ENCODE peak calls at places on chromosomes 6 and 20, in six cellular contexts. O, B, A, W, V and K are unnamed samples.

GRCh38 chr20:57231951-57232428 is 34.5 kb downstream of the BMP7 start:
- DNase-seq in O (no peak), B (no peak), A (no peak), W (no peak), V (no peak), K (no peak)

GRCh38 chr6:77466055-77467028 is 3.1 kb upstream of the HTR1B start:
- DNase-seq in O (no peak), B (peak; percentile 76), A (peak; percentile 81), W (no peak), V (peak; percentile 89), K (peak; percentile 57)

GRCh38 chr6:80333342-80333741 is 226.9 kb downstream of the BCKDHB start:
- DNase-seq in O (no peak), B (no peak), A (no peak), W (no peak), V (no peak), K (no peak)

GRCh38 chr6:166005401-166005845 is 162.2 kb downstream of the TBXT start:
- DNase-seq in O (no peak), B (peak; percentile 42), A (no peak), W (no peak), V (peak; percentile 41), K (peak; percentile 38)

GRCh38 chr6:147201885-147202515 is 2.2 kb upstream of the STXBP5 start:
- DNase-seq in O (no peak), B (peak; percentile 76), A (peak; percentile 22), W (no peak), V (peak; percentile 67), K (no peak)

GRCh38 chr20:46174469-46175126 is 56.5 kb downstream of the CD40 start:
- DNase-seq in O (no peak), B (peak; percentile 52), A (peak; percentile 19), W (peak; percentile 62), V (peak; percentile 82), K (peak; percentile 48)

GRCh38 chr6:55925292-55925691 is 49.9 kb upstream of the BMP5 start:
- DNase-seq in O (no peak), B (peak; percentile 94), A (peak; percentile 32), W (no peak), V (peak; percentile 86), K (no peak)

GRCh38 chr6:170177383-170178265 is 113.3 kb downstream of the DLL1 start:
- DNase-seq in O (no peak), B (no peak), A (no peak), W (peak; percentile 45), V (no peak), K (peak; percentile 82)

GRCh38 chr6:105992315-105992961 is 93.7 kb upstream of the PRDM1 start:
- DNase-seq in O (peak; percentile 45), B (peak; percentile 68), A (peak; percentile 46), W (peak; percentile 80), V (peak; percentile 92), K (peak; percentile 87)

GRCh38 chr20:47352332-47353223 is 3.9 kb downstream of the ZMYND8 start:
- DNase-seq in O (no peak), B (no peak), A (no peak), W (no peak), V (no peak), K (peak; percentile 94)

GRCh38 chr6:10521104-10521808 is at the start of gene GCNT2:
- DNase-seq in O (no peak), B (no peak), A (peak; percentile 33), W (no peak), V (peak; percentile 10), K (no peak)

GRCh38 chr6:16157909-16158308 is 29.0 kb downstream of the MYLIP start:
- DNase-seq in O (no peak), B (no peak), A (no peak), W (no peak), V (no peak), K (no peak)

GRCh38 chr6:72414648-72415047 is 207.2 kb upstream of the KCNQ5 start:
- DNase-seq in O (no peak), B (no peak), A (no peak), W (no peak), V (no peak), K (no peak)

GRCh38 chr6:2764610-2765165 is 505 bp upstream of the WRNIP1 start:
- DNase-seq in O (no peak), B (peak; percentile 69), A (peak; percentile 69), W (no peak), V (peak; percentile 84), K (peak; percentile 58)

GRCh38 chr20:61263084-61263695 is 11.1 kb downstream of the CDH4 start:
- DNase-seq in O (no peak), B (peak; percentile 33), A (peak; percentile 38), W (no peak), V (peak; percentile 70), K (no peak)

GRCh38 chr6:116298273-116298672 is 18.5 kb upstream of the TSPYL1 start:
- DNase-seq in O (no peak), B (no peak), A (no peak), W (no peak), V (no peak), K (no peak)

GRCh38 chr6:49892280-49892679 is 25.9 kb upstream of the CRISP1 start:
- DNase-seq in O (no peak), B (no peak), A (no peak), W (no peak), V (no peak), K (no peak)

GRCh38 chr6:43698584-43699349 is 11.2 kb upstream of the MRPS18A start:
- DNase-seq in O (no peak), B (peak; percentile 69), A (peak; percentile 27), W (no peak), V (peak; percentile 75), K (no peak)

GRCh38 chr6:11650711-11651110 is 113.2 kb downstream of the TMEM170B start:
- DNase-seq in O (no peak), B (no peak), A (no peak), W (no peak), V (peak; percentile 43), K (no peak)

GRCh38 chr20:48525400-48525799 is 302.4 kb downstream of the PREX1 start:
- DNase-seq in O (no peak), B (no peak), A (no peak), W (no peak), V (no peak), K (no peak)

GRCh38 chr20:21365771-21366170 is 31.6 kb downstream of the NKX2-4 start:
- DNase-seq in O (no peak), B (no peak), A (no peak), W (no peak), V (no peak), K (no peak)

GRCh38 chr20:37383229-37383989 is 37.5 kb downstream of the SRC start:
- DNase-seq in O (no peak), B (peak; percentile 85), A (peak; percentile 21), W (no peak), V (peak; percentile 61), K (no peak)

GRCh38 chr6:3962897-3963296 is 113.7 kb downstream of the FAM50B start:
- DNase-seq in O (no peak), B (peak; percentile 39), A (peak; percentile 81), W (no peak), V (no peak), K (no peak)

GRCh38 chr6:92126983-92127382 is 1292.4 kb downstream of the EPHA7 start:
- DNase-seq in O (no peak), B (no peak), A (no peak), W (no peak), V (no peak), K (no peak)

GRCh38 chr20:16404171-16404570 is 169.1 kb downstream of the KIF16B start:
- DNase-seq in O (no peak), B (no peak), A (no peak), W (no peak), V (no peak), K (no peak)

GRCh38 chr20:33667245-33668086 is 723 bp downstream of the ACTL10 start:
- DNase-seq in O (no peak), B (peak; percentile 79), A (peak; percentile 54), W (peak; percentile 69), V (peak; percentile 91), K (peak; percentile 92)

GRCh38 chr20:33668791-33669155 is 2.0 kb downstream of the ACTL10 start:
- DNase-seq in O (no peak), B (no peak), A (no peak), W (no peak), V (no peak), K (no peak)

GRCh38 chr20:33669224-33669623 is 2.5 kb downstream of the ACTL10 start:
- DNase-seq in O (no peak), B (no peak), A (no peak), W (no peak), V (no peak), K (no peak)

GRCh38 chr20:33666293-33667244 is at the start of gene ACTL10:
- DNase-seq in O (peak; percentile 91), B (peak; percentile 98), A (peak; percentile 98), W (peak; percentile 97), V (peak; percentile 100), K (peak; percentile 99)

GRCh38 chr20:33668087-33668790 is 1.5 kb downstream of the ACTL10 start:
- DNase-seq in O (no peak), B (no peak), A (no peak), W (peak; percentile 81), V (no peak), K (peak; percentile 79)
- H3K4me3 ChIP-seq in O (peak overlapping the region; percentile 75), B (peak overlapping the region; percentile 45), A (peak overlapping the region; percentile 57), W (peak overlapping the region; percentile 76), V (no peak overlapping the region), K (peak overlapping the region; percentile 39)

DNA sequence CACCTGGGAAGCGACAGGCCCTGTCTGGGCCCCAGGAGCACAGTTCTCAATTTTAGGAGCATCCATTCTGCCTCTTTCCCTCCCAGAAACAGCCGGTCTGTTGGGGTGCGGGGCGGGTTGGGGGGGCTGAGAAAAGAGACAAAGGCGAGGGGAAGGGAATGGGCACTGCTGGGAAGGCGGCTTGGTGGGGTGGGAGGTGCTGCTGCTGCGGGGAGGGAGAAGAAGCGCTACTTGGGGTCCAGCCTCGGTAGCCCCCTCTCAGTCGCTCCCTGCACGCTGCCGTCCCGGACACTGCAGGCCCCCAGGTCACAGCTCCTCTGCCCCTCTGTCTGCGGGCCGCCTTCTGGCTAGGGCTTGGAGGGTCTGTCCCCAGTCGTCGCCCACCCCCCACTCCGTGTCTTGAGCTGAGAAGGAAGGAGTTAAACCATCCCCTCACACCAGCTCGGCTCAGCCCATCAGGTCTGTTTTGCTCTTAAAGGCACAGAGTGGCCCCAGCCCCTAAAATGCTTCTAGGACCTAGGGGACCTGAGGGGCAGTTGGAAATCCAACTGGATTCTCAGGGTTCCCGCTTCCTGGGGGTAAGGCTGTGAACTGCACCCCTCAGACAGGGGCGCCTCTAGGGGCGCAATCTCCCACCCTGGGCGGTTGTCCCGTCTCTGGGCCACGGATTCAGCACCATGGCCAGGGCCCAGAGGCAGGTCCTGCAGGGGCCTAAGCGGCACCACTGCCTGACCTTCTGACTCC is 740 bp downstream of the GDAP1L1 start:
- DNase-seq in O (no peak), B (peak; percentile 22), A (peak; percentile 7), W (no peak), V (peak; percentile 55), K (no peak)
- TF ChIP-seq CTCF in O (no peak), B (peak; percentile 41), A (peak; percentile 79), W (no peak), V (peak; percentile 25), K (no peak)

GRCh38 chr20:41031243-41031619 is 2.6 kb downstream of the TOP1 start:
- DNase-seq in O (no peak), B (no peak), A (no peak), W (no peak), V (no peak), K (no peak)
- H3K4me3 ChIP-seq in O (peak overlapping the region; percentile 97), B (peak overlapping the region; percentile 77), A (peak overlapping the region; percentile 90), W (peak overlapping the region; percentile 95), V (peak overlapping the region; percentile 63), K (peak overlapping the region; percentile 100)

DNA sequence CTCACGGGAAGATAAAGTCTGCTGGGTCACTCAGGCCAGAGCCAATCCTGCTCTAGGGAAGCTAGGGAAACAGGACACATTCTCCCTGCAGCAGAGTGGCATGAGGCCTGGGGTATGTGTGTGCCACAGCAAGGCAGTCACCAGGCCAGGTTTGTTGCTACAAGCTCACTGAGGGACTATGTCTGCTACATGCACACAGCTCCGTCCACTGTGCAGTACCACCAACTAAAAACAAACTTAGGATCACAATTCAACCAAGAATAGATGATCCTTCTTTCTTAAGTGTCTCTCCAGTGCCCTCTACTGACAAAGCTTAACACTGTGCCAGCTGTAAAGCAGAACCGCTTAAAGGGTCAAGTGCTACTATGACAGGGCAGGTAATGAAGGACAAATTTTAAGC is 192.5 kb downstream of the PTPRK start:
- DNase-seq in O (no peak), B (peak; percentile 50), A (no peak), W (no peak), V (peak; percentile 34), K (no peak)
- TF ChIP-seq CTCF in O (peak; percentile 61), B (peak; percentile 48), A (peak; percentile 58), W (no peak), V (peak; percentile 29), K (peak; percentile 6)